ENCODE peak calls at places on chromosomes 12 and 14, in six cellular contexts. E, V, B, J, X and S are unnamed samples.

GRCh38 chr14:59275668-59276067 is 87.2 kb downstream of the DAAM1 start:
- DNase-seq in V (peak), B (peak), E (peak), X (peak), J (no peak), S (no peak)

GRCh38 chr14:104202259-104203070 is 64.1 kb downstream of the KIF26A start:
- DNase-seq in B (no peak), E (no peak), J (peak), X (no peak), V (no peak), S (no peak)

GRCh38 chr12:30440826-30441602 is 254.7 kb downstream of the IPO8 start:
- DNase-seq in V (no peak), E (peak), B (peak), J (no peak), X (peak), S (peak)

GRCh38 chr14:68789798-68790655 is 2.8 kb downstream of the ZFP36L1 start:
- DNase-seq in X (peak), V (no peak), E (peak), B (peak), J (no peak), S (no peak)

GRCh38 chr14:76917158-76917596 is 91.0 kb downstream of the LRRC74A start:
- DNase-seq in J (no peak), X (peak), B (peak), E (peak), V (no peak), S (no peak)

GRCh38 chr12:104792570-104792969 is 165.5 kb downstream of the SLC41A2 start:
- DNase-seq in X (peak), E (peak), V (no peak), B (peak), J (no peak), S (no peak)

GRCh38 chr14:30551460-30551859 is 7.5 kb upstream of the G2E3 start:
- DNase-seq in J (no peak), X (no peak), B (no peak), V (no peak), E (peak), S (no peak)

GRCh38 chr12:107731376-107731775 is 29.6 kb downstream of the PRDM4 start:
- DNase-seq in B (no peak), J (no peak), V (no peak), E (no peak), X (no peak), S (no peak)

GRCh38 chr12:47903927-47904646 is 707 bp downstream of the VDR start:
- DNase-seq in B (peak), X (peak), J (peak), E (peak), V (no peak), S (no peak)

GRCh38 chr12:64968989-64969819 is 144.8 kb downstream of the TBC1D30 start:
- DNase-seq in E (peak), J (no peak), V (no peak), X (peak), B (peak), S (no peak)

GRCh38 chr12:71594214-71594948 is 69.3 kb downstream of the ZFC3H1 start:
- DNase-seq in J (no peak), V (no peak), X (peak), E (peak), B (peak), S (no peak)

GRCh38 chr14:103361868-103362267 is 23.3 kb upstream of the MARK3 start:
- DNase-seq in B (peak), V (no peak), E (peak), X (peak), J (no peak), S (no peak)

GRCh38 chr14:69002069-69002468 is 23.0 kb upstream of the ACTN1 start:
- DNase-seq in J (no peak), B (peak), E (no peak), V (no peak), X (peak), S (no peak)

GRCh38 chr14:100846309-100846859 is 20.5 kb downstream of the MEG3 start:
- DNase-seq in E (no peak), B (no peak), J (peak), X (no peak), V (no peak), S (no peak)

GRCh38 chr12:14219156-14219555 is 146.3 kb upstream of the ATF7IP start:
- DNase-seq in B (no peak), E (no peak), V (no peak), J (no peak), X (no peak), S (no peak)

GRCh38 chr12:92568631-92569128 is 134.1 kb upstream of the PLEKHG7 start:
- DNase-seq in J (no peak), V (no peak), E (no peak), B (no peak), X (no peak), S (no peak)

GRCh38 chr12:5309654-5310053 is 122.3 kb upstream of the NTF3 start:
- DNase-seq in B (peak), V (no peak), E (no peak), X (no peak), J (peak), S (no peak)

GRCh38 chr14:90883782-90884181 is 67.6 kb upstream of the TTC7B start:
- DNase-seq in J (no peak), B (no peak), E (peak), X (no peak), V (no peak), S (no peak)

GRCh38 chr14:77276959-77277358 is 6.0 kb upstream of the NGB start:
- DNase-seq in E (no peak), B (no peak), J (no peak), V (no peak), X (no peak), S (no peak)

GRCh38 chr12:90102957-90103652 is 394.5 kb upstream of the ATP2B1 start:
- DNase-seq in X (peak), J (no peak), B (peak), V (no peak), E (peak), S (peak)

GRCh38 chr12:86744547-86745212 is 488.5 kb upstream of the MGAT4C start:
- DNase-seq in E (no peak), V (no peak), J (no peak), B (no peak), X (no peak), S (no peak)

GRCh38 chr12:123024819-123025391 is 44.4 kb downstream of the ARL6IP4 start:
- DNase-seq in E (peak), V (no peak), J (no peak), B (peak), X (no peak), S (no peak)

GRCh38 chr14:56273949-56274348 is 155.7 kb downstream of the PELI2 start:
- DNase-seq in J (no peak), B (peak), E (no peak), X (peak), V (no peak), S (no peak)

GRCh38 chr12:106585862-106586534 is 3.2 kb downstream of the RFX4 start:
- DNase-seq in J (no peak), X (no peak), V (no peak), B (no peak), E (no peak), S (no peak)

GRCh38 chr14:37078131-37078530 is 94.3 kb downstream of the SLC25A21 start:
- DNase-seq in J (no peak), V (no peak), E (no peak), B (no peak), X (no peak), S (no peak)

GRCh38 chr12:15772405-15773018 is 16.7 kb downstream of the EPS8 start:
- DNase-seq in E (peak), B (peak), X (peak), V (no peak), J (no peak), S (peak)

GRCh38 chr14:81323621-81324400 is 76.3 kb downstream of the STON2 start:
- DNase-seq in E (no peak), X (no peak), B (no peak), J (peak), V (no peak), S (no peak)

GRCh38 chr12:6635856-6636521 is at the start of gene LPAR5:
- DNase-seq in X (no peak), V (no peak), J (peak), E (no peak), B (peak), S (no peak)

GRCh38 chr12:6638305-6638704 is 2.5 kb upstream of the LPAR5 start:
- DNase-seq in E (no peak), X (no peak), B (no peak), J (no peak), V (no peak), S (no peak)

GRCh38 chr12:6639151-6639773 is 3.5 kb upstream of the LPAR5 start:
- DNase-seq in E (no peak), B (no peak), V (no peak), X (no peak), J (no peak), S (no peak)

GRCh38 chr12:6632026-6632978 is 3.5 kb downstream of the LPAR5 start:
- DNase-seq in V (no peak), B (no peak), E (no peak), X (no peak), J (no peak), S (peak)

GRCh38 chr12:6635375-6635855 is 344 bp downstream of the LPAR5 start:
- DNase-seq in V (no peak), X (no peak), E (no peak), J (no peak), B (peak), S (peak)
- H3K4me3 ChIP-seq in V (no peak), X (no peak), E (no peak), J (peak), B (no peak), S (peak)

GRCh38 chr14:94153750-94154350 is 20.3 kb upstream of the PPP4R4 start:
- DNase-seq in E (no peak), V (no peak), X (no peak), B (no peak), J (no peak), S (no peak)
- H3K4me3 ChIP-seq in E (no peak), V (no peak), X (no peak), B (no peak), J (no peak), S (no peak)

DNA sequence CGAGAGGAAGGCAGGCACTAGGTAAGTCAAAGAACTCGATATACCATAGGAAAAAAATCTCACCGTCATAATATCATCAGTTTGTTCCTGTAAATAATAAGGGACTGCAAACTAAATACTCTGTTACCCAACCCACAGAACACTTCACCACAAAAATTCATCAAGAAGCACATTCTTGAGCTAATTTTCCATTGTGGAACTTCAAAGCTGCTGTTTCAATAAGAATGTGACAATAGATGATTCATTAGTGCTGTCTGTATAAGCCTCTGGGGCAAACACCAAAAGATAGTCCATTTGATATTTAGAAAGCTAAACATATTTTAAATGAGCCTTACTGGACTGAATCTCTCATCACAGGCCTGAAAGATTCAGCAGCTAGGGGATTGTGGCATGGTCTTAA is 219.4 kb downstream of the KSR2 start:
- DNase-seq in J (no peak), V (no peak), X (no peak), B (no peak), E (no peak), S (no peak)
- H3K4me3 ChIP-seq in J (no peak), V (no peak), X (no peak), B (no peak), E (no peak), S (no peak)

DNA sequence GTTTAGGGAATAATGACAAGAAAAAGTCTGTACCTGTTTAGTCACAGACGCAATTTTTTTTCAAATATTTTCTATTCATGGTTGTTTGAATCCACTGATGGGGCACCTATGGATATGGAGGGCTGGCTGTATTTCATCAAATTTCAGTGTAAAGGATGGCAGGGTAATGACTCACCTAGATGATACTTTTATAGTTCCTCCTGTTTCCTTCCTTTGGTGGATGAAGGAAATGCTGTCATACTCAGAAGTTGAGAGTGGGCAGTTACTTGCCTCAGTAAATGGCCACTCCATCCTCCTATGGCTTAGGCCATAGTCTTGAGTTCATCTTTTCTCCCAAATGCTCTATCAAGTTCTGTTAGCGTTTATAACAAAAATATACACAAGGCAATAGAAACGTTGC is 18.9 kb upstream of the C12orf71 start:
- DNase-seq in V (no peak), J (no peak), E (no peak), X (no peak), B (peak), S (no peak)
- H3K4me3 ChIP-seq in V (no peak), J (no peak), E (no peak), X (no peak), B (no peak), S (no peak)

GRCh38 chr14:75449703-75450102 is 21.9 kb downstream of the JDP2 start:
- DNase-seq in E (no peak), B (peak), X (no peak), J (no peak), V (no peak), S (no peak)
- H3K4me3 ChIP-seq in E (no peak), B (no peak), X (no peak), J (no peak), V (no peak), S (no peak)

GRCh38 chr12:128818065-128819022 is 5.4 kb downstream of the SLC15A4 start:
- DNase-seq in B (peak), E (peak), X (peak), V (no peak), J (no peak), S (no peak)
- H3K4me3 ChIP-seq in B (no peak), E (no peak), X (no peak), V (no peak), J (no peak), S (no peak)

GRCh38 chr14:67411375-67411774 is 590 bp downstream of the PLEK2 start:
- DNase-seq in B (peak), V (no peak), X (no peak), E (no peak), J (no peak), S (no peak)
- H3K4me3 ChIP-seq in B (peak), V (peak), X (peak), E (peak), J (peak), S (no peak)

GRCh38 chr12:496736-497135 is 37.0 kb downstream of the B4GALNT3 start:
- DNase-seq in E (no peak), X (no peak), V (no peak), B (no peak), J (no peak), S (no peak)
- H3K4me3 ChIP-seq in E (no peak), X (no peak), V (no peak), B (no peak), J (no peak), S (no peak)